ENCODE peak calls at places on chromosomes 1 and 21, in eight cellular contexts. C is HCT116, K is Karpas-422, S is SK-N-SH, E is OCI-LY7, I is GM23248, B is PC-3, Y is GM23338. O is an unnamed sample.

GRCh38 chr1:228265167-228265566 is 57.3 kb downstream of the OBSCN start:
- DNase-seq in C (no peak), K (no peak), S (peak; percentile 39), E (peak; percentile 14), I (peak; percentile 44), B (peak; percentile 28), Y (no peak), O (no peak)

GRCh38 chr1:219159946-219160645 is 13.6 kb upstream of the LYPLAL1 start:
- DNase-seq in C (no peak), K (no peak), S (no peak), E (no peak), I (peak; percentile 67), B (peak; percentile 48), Y (no peak), O (no peak)

GRCh38 chr1:226452981-226453380 is 45.1 kb upstream of the PARP1 start:
- DNase-seq in C (no peak), K (peak; percentile 95), S (no peak), E (no peak), I (no peak), B (no peak), Y (no peak), O (no peak)

GRCh38 chr21:34029724-34030528 is 43.5 kb upstream of the MRPS6 start:
- DNase-seq in C (peak; percentile 84), K (peak; percentile 94), S (peak; percentile 56), E (peak; percentile 90), I (peak; percentile 91), B (peak; percentile 31), Y (peak; percentile 95), O (peak; percentile 54)

GRCh38 chr21:34938079-34938764 is 110.9 kb downstream of the RUNX1 start:
- DNase-seq in C (no peak), K (no peak), S (no peak), E (no peak), I (peak; percentile 70), B (peak; percentile 44), Y (no peak), O (no peak)

GRCh38 chr1:225882699-225883615 is 777 bp upstream of the TMEM63A start:
- DNase-seq in C (no peak), K (peak; percentile 44), S (peak; percentile 84), E (no peak), I (peak; percentile 77), B (peak; percentile 59), Y (peak; percentile 65), O (peak; percentile 65)

GRCh38 chr1:212431656-212432055 is 1.1 kb upstream of the NENF start:
- DNase-seq in C (no peak), K (no peak), S (no peak), E (no peak), I (no peak), B (no peak), Y (peak; percentile 56), O (no peak)

GRCh38 chr1:182671779-182672486 is 12.5 kb downstream of the RGS8 start:
- DNase-seq in C (no peak), K (peak; percentile 77), S (peak; percentile 64), E (no peak), I (no peak), B (no peak), Y (no peak), O (no peak)

GRCh38 chr1:171653796-171654704 is 1.6 kb upstream of the MYOC start:
- DNase-seq in C (no peak), K (no peak), S (no peak), E (no peak), I (peak; percentile 50), B (peak; percentile 62), Y (no peak), O (no peak)

GRCh38 chr1:203147376-203147775 is 19.9 kb downstream of the ADORA1 start:
- DNase-seq in C (no peak), K (no peak), S (no peak), E (no peak), I (no peak), B (no peak), Y (peak; percentile 17), O (no peak)

GRCh38 chr1:169874229-169874628 is 19.5 kb downstream of the SCYL3 start:
- DNase-seq in C (no peak), K (no peak), S (no peak), E (no peak), I (peak; percentile 92), B (peak; percentile 83), Y (no peak), O (no peak)

GRCh38 chr1:78511334-78511733 is 20.6 kb downstream of the PTGFR start:
- DNase-seq in C (no peak), K (no peak), S (no peak), E (no peak), I (no peak), B (no peak), Y (peak; percentile 46), O (no peak)

GRCh38 chr1:54973205-54973921 is 7.1 kb upstream of the TMEM61 start:
- DNase-seq in C (peak; percentile 31), K (no peak), S (peak; percentile 65), E (no peak), I (peak; percentile 71), B (peak; percentile 55), Y (peak; percentile 70), O (no peak)

GRCh38 chr1:216830836-216831235 is 107.6 kb upstream of the ESRRG start:
- DNase-seq in C (no peak), K (no peak), S (no peak), E (no peak), I (no peak), B (peak; percentile 26), Y (no peak), O (no peak)

GRCh38 chr1:200493344-200493743 is 83.5 kb upstream of the ZNF281 start:
- DNase-seq in C (no peak), K (no peak), S (no peak), E (no peak), I (no peak), B (no peak), Y (no peak), O (no peak)

GRCh38 chr21:36704958-36705678 is 6.2 kb downstream of the SIM2 start:
- DNase-seq in C (no peak), K (no peak), S (no peak), E (no peak), I (no peak), B (no peak), Y (peak; percentile 52), O (no peak)
- H3K4me3 ChIP-seq in C (no peak overlapping the region), K (no peak overlapping the region), S (no peak overlapping the region), E (no peak overlapping the region), I (no peak overlapping the region), B (no peak overlapping the region), Y (peak overlapping the region; percentile 53), O (no peak overlapping the region)

GRCh38 chr1:232388363-232388762 is 241.6 kb downstream of the SIPA1L2 start:
- DNase-seq in C (no peak), K (no peak), S (no peak), E (no peak), I (no peak), B (no peak), Y (no peak), O (no peak)
- H3K9me2 ChIP-seq in C (no peaks in the 10 kb centered on the region), K (no peaks in the 10 kb centered on the region), S (no peaks in the 10 kb centered on the region), E (no peaks in the 10 kb centered on the region), I (no peaks in the 10 kb centered on the region), B (no peaks in the 10 kb centered on the region), Y (peaks cover 16% of the 10 kb centered on the region), O (no peaks in the 10 kb centered on the region)

GRCh38 chr1:220886470-220887201 is 7.4 kb downstream of the HLX start:
- DNase-seq in C (no peak), K (no peak), S (no peak), E (no peak), I (no peak), B (no peak), Y (peak; percentile 62), O (no peak)

GRCh38 chr1:220885971-220886370 is 6.7 kb downstream of the HLX start:
- DNase-seq in C (no peak), K (peak; percentile 19), S (no peak), E (no peak), I (no peak), B (no peak), Y (no peak), O (no peak)

GRCh38 chr1:220887202-220887867 is 8.1 kb downstream of the HLX start:
- DNase-seq in C (no peak), K (peak; percentile 36), S (peak; percentile 73), E (no peak), I (peak; percentile 33), B (no peak), Y (peak; percentile 80), O (peak; percentile 36)

GRCh38 chr1:220884109-220884980 is 5.1 kb downstream of the HLX start:
- DNase-seq in C (no peak), K (no peak), S (no peak), E (no peak), I (no peak), B (no peak), Y (peak; percentile 79), O (peak; percentile 70)

DNA sequence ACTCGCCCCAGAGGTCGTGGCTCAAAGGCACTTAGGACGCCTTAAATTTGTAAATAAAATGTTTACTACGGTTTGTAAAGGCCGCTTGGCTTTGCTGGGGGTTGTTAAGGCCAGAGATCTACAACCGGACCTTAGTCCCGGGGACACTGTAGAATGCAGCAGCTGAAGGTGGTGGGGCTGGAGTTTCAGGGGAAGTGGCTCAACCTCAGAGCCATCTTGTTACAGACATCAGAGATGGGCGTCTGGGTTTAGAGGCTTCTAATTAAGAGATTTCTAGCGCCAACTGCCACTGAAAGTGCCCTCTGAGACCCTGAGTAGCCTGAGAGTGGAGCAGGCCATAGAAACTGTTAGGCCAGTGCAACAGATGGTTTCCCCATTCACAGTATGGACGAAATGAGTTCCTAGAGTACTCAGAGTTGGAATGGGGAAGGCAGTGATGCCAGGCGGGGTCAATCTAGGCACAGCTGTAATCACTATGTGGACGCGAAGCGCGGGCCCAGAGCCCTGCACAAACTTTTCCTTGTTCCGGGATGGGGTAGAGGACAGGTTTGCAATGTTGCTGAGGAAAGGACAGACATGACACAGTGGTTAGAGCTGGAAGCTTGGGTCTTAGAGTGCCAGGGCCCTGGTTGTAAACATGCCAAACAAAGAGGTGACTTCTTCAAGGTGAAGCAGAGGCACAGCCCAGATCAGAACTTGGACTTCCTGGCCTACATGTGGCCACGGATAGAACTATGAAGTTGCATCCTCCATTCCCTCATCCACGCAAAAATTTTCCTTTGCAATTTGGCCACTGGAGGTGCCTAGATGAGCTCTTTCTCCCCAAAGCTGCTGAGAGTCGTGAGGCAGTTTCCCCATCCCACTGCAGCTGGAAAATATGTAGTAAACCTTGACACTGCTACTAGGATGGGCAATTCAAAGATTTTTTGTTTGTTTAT is 6.0 kb downstream of the HLX start:
- DNase-seq in C (no peak), K (no peak), S (no peak), E (no peak), I (no peak), B (no peak), Y (peak; percentile 18), O (no peak)
- H3K4me3 ChIP-seq in C (no peak overlapping the region), K (no peak overlapping the region), S (no peak overlapping the region), E (no peak overlapping the region), I (no peak overlapping the region), B (no peak overlapping the region), Y (peak overlapping the region; percentile 51), O (no peak overlapping the region)

DNA sequence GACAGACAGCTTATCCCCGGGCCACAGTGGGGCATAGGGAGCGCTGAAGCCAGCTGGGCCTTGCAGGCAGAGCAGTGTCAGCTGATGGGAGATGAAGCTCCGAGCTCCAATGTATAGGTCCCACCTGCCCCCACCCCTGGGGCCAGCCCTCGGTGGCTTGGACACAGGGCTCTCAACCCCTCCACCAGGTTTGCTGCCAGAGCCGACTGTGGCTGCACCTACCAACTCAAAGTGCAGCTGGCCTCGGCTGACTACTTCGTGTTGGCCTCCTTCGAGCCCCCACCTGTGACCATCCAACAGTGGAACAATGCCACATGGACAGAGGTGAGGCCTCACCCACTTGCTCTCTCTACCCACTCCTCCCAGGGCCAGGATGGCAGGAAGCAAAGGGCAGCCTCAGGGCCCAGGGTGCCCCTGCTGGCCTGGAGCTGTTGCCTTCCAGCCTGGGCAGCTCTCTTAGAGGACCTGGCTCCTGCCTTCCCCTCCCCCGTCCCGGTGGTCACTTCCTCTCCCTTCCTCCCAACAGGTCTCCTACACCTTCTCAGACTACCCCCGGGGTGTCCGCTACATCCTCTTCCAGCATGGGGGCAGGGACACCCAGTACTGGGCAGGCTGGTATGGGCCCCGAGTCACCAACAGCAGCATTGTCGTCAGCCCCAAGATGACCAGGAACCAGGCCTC is 7.7 kb downstream of the MAD2L2 start:
- DNase-seq in C (no peak), K (no peak), S (no peak), E (no peak), I (no peak), B (no peak), Y (no peak), O (no peak)
- H3K9me2 ChIP-seq in C (no peaks in the 10 kb centered on the region), K (no peaks in the 10 kb centered on the region), S (no peaks in the 10 kb centered on the region), E (no peaks in the 10 kb centered on the region), I (no peaks in the 10 kb centered on the region), B (no peaks in the 10 kb centered on the region), Y (no peaks in the 10 kb centered on the region), O (no peaks in the 10 kb centered on the region)

O was measured in hepatocyte.